ENCODE peak calls at places on chromosomes 12 and 14, in six cellular contexts. N is body of pancreas, S is RWPE1, Z is IMR-90, M is epithelial cell of proximal tubule, V is fibroblast of the aortic adventitia. R is an unnamed sample.

GRCh38 chr12:90938451-90938850 is 16.5 kb downstream of the CCER1 start:
- DNase-seq in N (no peak), S (peak), Z (peak), M (peak), V (peak), R (no peak)

GRCh38 chr14:103510311-103511021 is 12.2 kb downstream of the CKB start:
- DNase-seq in N (no peak), S (no peak), Z (no peak), M (no peak), V (no peak), R (no peak)

GRCh38 chr12:54891717-54892478 is 37.6 kb downstream of the MUCL1 start:
- DNase-seq in N (no peak), S (peak), Z (no peak), M (no peak), V (no peak), R (peak)

GRCh38 chr14:53183611-53184010 is 30.5 kb upstream of the DDHD1 start:
- DNase-seq in N (no peak), S (no peak), Z (no peak), M (no peak), V (peak), R (no peak)

GRCh38 chr14:74859757-74860156 is 16.2 kb downstream of the PROX2 start:
- DNase-seq in N (no peak), S (no peak), Z (no peak), M (no peak), V (no peak), R (no peak)

GRCh38 chr14:104639889-104640548 is 35.4 kb upstream of the TMEM179 start:
- DNase-seq in N (peak), S (peak), Z (peak), M (no peak), V (peak), R (peak)

GRCh38 chr12:56599797-56600196 is 30.3 kb downstream of the BAZ2A start:
- DNase-seq in N (no peak), S (no peak), Z (no peak), M (no peak), V (no peak), R (no peak)

GRCh38 chr14:93984070-93984469 is 7.7 kb upstream of the ASB2 start:
- DNase-seq in N (no peak), S (no peak), Z (peak), M (no peak), V (peak), R (no peak)

GRCh38 chr12:1115471-1116242 is 124.6 kb downstream of the ERC1 start:
- DNase-seq in N (no peak), S (peak), Z (peak), M (no peak), V (peak), R (no peak)

GRCh38 chr12:120231316-120232011 is 30.6 kb upstream of the RPLP0 start:
- DNase-seq in N (peak), S (peak), Z (peak), M (peak), V (peak), R (no peak)

GRCh38 chr12:11482955-11483354 is 87.6 kb upstream of the PRB2 start:
- DNase-seq in N (no peak), S (no peak), Z (peak), M (peak), V (peak), R (no peak)

GRCh38 chr14:45298427-45299117 is 45.6 kb upstream of the MIS18BP1 start:
- DNase-seq in N (no peak), S (no peak), Z (no peak), M (no peak), V (no peak), R (no peak)

GRCh38 chr12:29306682-29307081 is 74.3 kb downstream of the ERGIC2 start:
- DNase-seq in N (no peak), S (no peak), Z (no peak), M (no peak), V (no peak), R (no peak)

GRCh38 chr12:120041386-120042231 is 52.6 kb downstream of the BICDL1 start:
- DNase-seq in N (peak), S (no peak), Z (no peak), M (no peak), V (no peak), R (no peak)

GRCh38 chr12:77366616-77367015 is 301.2 kb upstream of the E2F7 start:
- DNase-seq in N (no peak), S (no peak), Z (no peak), M (no peak), V (no peak), R (no peak)

GRCh38 chr12:69987453-69988102 is 162.6 kb downstream of the MYRFL start:
- DNase-seq in N (peak), S (peak), Z (peak), M (peak), V (peak), R (peak)

GRCh38 chr12:70549340-70550179 is 87.7 kb downstream of the PTPRB start:
- DNase-seq in N (no peak), S (peak), Z (no peak), M (no peak), V (peak), R (no peak)

GRCh38 chr12:69732088-69732487 is 6.6 kb upstream of the RAB3IP start:
- DNase-seq in N (no peak), S (peak), Z (no peak), M (peak), V (peak), R (no peak)

GRCh38 chr12:4307593-4308333 is 13.2 kb upstream of the TIGAR start:
- DNase-seq in N (peak), S (peak), Z (peak), M (peak), V (peak), R (peak)
- TF ChIP-seq CTCF in N (peak), S (peak), Z (peak), M (peak), V (peak), R (no peak)

GRCh38 chr12:12813120-12814101 is at the start of gene DDX47:
- DNase-seq in N (peak), S (peak), Z (peak), M (no peak), V (peak), R (peak)
- TF ChIP-seq CTCF in N (peak), S (peak), Z (peak), M (peak), V (peak), R (peak)

DNA sequence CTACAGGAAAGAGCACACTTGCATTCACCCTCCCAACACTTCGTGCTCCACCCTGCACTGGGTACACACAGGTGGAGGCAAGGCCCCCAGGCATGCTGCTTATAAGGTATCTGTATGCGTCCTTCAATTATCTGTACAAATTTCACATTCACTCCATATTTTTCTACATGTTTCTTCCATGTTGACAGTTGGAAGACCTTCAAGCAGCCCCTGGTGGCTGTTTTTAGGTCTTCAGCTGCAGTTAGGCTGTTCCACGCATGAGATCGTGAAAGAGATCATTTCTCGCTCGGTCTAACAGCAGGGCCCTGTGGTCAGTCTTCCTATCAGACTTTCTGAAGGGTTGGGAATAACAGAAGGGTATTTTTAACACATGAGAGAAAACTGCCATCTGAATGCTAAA is 47.1 kb downstream of the PLXNC1 start:
- DNase-seq in N (no peak), S (no peak), Z (no peak), M (no peak), V (no peak), R (no peak)
- TF ChIP-seq CTCF in N (no peak), S (no peak), Z (no peak), M (no peak), V (peak), R (no peak)

DNA sequence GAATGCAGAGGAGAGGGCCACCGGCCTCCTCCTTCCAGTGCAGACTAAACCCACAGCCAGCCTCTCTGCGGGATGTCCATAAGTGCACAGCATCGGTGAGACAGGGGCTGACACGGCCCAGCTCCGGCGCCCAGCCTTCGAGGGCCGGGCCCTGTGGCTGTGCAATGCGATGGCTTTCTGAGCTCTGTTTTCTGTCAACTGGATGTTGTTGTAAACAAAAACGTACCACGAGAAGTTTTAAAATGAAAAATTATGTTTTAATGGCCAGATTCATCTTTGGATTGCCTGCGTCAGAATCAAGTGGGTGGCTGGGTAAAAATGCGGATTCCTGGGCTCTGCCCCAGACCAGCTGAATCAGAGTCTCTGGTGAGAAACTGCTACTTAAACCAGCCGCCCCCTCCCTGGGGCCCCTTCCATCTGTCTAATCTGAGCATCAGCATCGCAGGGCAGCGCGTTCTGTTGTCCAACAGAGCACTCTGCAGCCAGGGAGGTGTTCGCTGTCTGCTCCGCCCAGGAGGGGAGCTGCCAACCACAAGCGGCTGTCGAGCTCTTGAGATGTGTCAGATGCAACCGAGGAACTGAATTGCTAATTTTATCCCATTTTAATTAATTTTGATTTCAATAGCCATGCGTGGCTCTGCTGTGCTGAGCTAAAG is 133.4 kb downstream of the RFLNA start:
- DNase-seq in N (peak), S (no peak), Z (peak), M (no peak), V (peak), R (no peak)
- TF ChIP-seq CTCF in N (no peak), S (no peak), Z (no peak), M (no peak), V (no peak), R (no peak)